ENCODE peak calls at places on chromosomes 2 and 18, in seven cellular contexts. Q, R, B, K, J, E and L are unnamed samples.

GRCh38 chr18:75238786-75239185 is 28.2 kb downstream of the TSHZ1 start:
- DNase-seq in Q (no peak), R (no peak), B (no peak), K (no peak), J (no peak), E (peak), L (no peak)

GRCh38 chr2:140246058-140246457 is 1465.9 kb upstream of the NXPH2 start:
- DNase-seq in Q (no peak), R (no peak), B (no peak), K (no peak), J (no peak), E (no peak), L (no peak)

GRCh38 chr18:52190630-52191029 is 149.4 kb upstream of the DCC start:
- DNase-seq in Q (no peak), R (no peak), B (no peak), K (no peak), J (no peak), E (no peak), L (no peak)

GRCh38 chr2:177545143-177545542 is 152.6 kb downstream of the AGPS start:
- DNase-seq in Q (no peak), R (no peak), B (no peak), K (no peak), J (no peak), E (no peak), L (no peak)

GRCh38 chr2:66445781-66446177 is 10.9 kb downstream of the MEIS1 start:
- DNase-seq in Q (no peak), R (no peak), B (no peak), K (no peak), J (no peak), E (no peak), L (peak)

GRCh38 chr2:20487030-20487391 is 40.1 kb downstream of the RHOB start:
- DNase-seq in Q (no peak), R (no peak), B (no peak), K (no peak), J (no peak), E (no peak), L (no peak)

GRCh38 chr2:45922577-45922988 is 271.1 kb downstream of the PRKCE start:
- DNase-seq in Q (peak), R (no peak), B (no peak), K (no peak), J (no peak), E (no peak), L (no peak)

GRCh38 chr2:173866858-173867620 is 98.1 kb downstream of the SP3 start:
- DNase-seq in Q (no peak), R (no peak), B (no peak), K (no peak), J (no peak), E (no peak), L (no peak)

GRCh38 chr2:190318931-190319556 is 582 bp downstream of the HIBCH start:
- DNase-seq in Q (peak), R (no peak), B (no peak), K (no peak), J (peak), E (peak), L (peak)

GRCh38 chr18:2070636-2071035 is 500.7 kb downstream of the METTL4 start:
- DNase-seq in Q (no peak), R (no peak), B (no peak), K (no peak), J (no peak), E (no peak), L (no peak)

GRCh38 chr18:76874643-76875389 is 52.5 kb downstream of the ZNF236 start:
- DNase-seq in Q (no peak), R (no peak), B (no peak), K (no peak), J (no peak), E (no peak), L (no peak)

GRCh38 chr18:76493213-76494107 is 1.6 kb downstream of the ZNF516 start:
- DNase-seq in Q (no peak), R (peak), B (peak), K (no peak), J (no peak), E (peak), L (peak)

GRCh38 chr18:76581261-76581660 is 86.2 kb upstream of the ZNF516 start:
- DNase-seq in Q (no peak), R (no peak), B (no peak), K (no peak), J (no peak), E (no peak), L (no peak)

GRCh38 chr2:217851191-217852020 is 151.4 kb downstream of the TNS1 start:
- DNase-seq in Q (peak), R (no peak), B (no peak), K (peak), J (peak), E (peak), L (peak)

GRCh38 chr2:159229476-159230144 is 56.9 kb downstream of the WDSUB1 start:
- DNase-seq in Q (no peak), R (no peak), B (no peak), K (no peak), J (no peak), E (no peak), L (no peak)

GRCh38 chr2:119713819-119714490 is 35.0 kb downstream of the TMEM177 start:
- DNase-seq in Q (no peak), R (no peak), B (no peak), K (no peak), J (no peak), E (no peak), L (peak)

GRCh38 chr2:7424481-7424880 is 507.3 kb downstream of the RNF144A start:
- DNase-seq in Q (no peak), R (no peak), B (no peak), K (no peak), J (no peak), E (no peak), L (no peak)

GRCh38 chr2:226888971-226889370 is 53.1 kb downstream of the RHBDD1 start:
- DNase-seq in Q (no peak), R (no peak), B (no peak), K (no peak), J (no peak), E (no peak), L (no peak)

GRCh38 chr2:128421286-128421685 is 102.6 kb upstream of the HS6ST1 start:
- DNase-seq in Q (peak), R (no peak), B (no peak), K (peak), J (no peak), E (no peak), L (no peak)

GRCh38 chr2:129877795-129878775 is 101.4 kb upstream of the RAB6C start:
- DNase-seq in Q (peak), R (peak), B (no peak), K (peak), J (no peak), E (no peak), L (peak)

GRCh38 chr2:209334188-209335017 is 89.4 kb upstream of the MAP2 start:
- DNase-seq in Q (peak), R (peak), B (peak), K (peak), J (peak), E (peak), L (peak)

GRCh38 chr2:231670892-231671616 is 37.3 kb upstream of the PTMA start:
- DNase-seq in Q (no peak), R (peak), B (no peak), K (no peak), J (peak), E (peak), L (peak)
- TF ChIP-seq CTCF in Q (no peak), R (peak), B (peak), K (no peak), J (peak), E (peak), L (no peak)

GRCh38 chr2:207252979-207253640 is 87.4 kb upstream of the KLF7 start:
- DNase-seq in Q (peak), R (peak), B (no peak), K (no peak), J (no peak), E (no peak), L (no peak)
- H3K4me3 ChIP-seq in Q (peak), R (no peak), B (no peak), K (no peak), J (no peak), E (no peak), L (no peak)

GRCh38 chr18:47930844-47931706 is 616 bp upstream of the SMAD2 start:
- DNase-seq in Q (peak), R (peak), B (peak), K (peak), J (peak), E (peak), L (peak)
- TF ChIP-seq POLR2A in Q (peak), R (peak), B (no peak), K (no peak), J (peak), E (no peak), L (peak)

DNA sequence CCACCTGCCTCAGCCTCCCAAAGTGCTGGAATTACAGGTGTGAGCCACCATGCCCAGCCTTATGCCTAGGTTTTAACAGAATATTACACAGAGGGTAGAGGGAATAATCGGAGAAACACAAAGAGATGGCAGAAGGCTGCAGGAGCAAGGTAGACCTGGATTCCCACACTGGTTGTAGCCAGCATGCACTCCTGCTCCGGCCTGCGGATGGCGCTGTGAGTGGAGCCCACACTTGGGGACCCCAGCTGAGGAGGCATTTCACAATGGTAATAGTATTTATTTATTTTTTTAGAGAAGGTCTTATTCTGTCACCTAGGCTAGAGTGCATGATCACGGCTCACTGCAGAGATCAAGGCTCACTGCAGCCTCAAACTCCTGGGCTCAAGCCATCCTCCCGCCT is 38.8 kb upstream of the DARS1 start:
- DNase-seq in Q (no peak), R (no peak), B (no peak), K (no peak), J (no peak), E (no peak), L (no peak)
- TF ChIP-seq CTCF in Q (no peak), R (no peak), B (no peak), K (no peak), J (no peak), E (no peak), L (no peak)

GRCh38 chr2:105397025-105397722 is 1.7 kb downstream of the FHL2 start:
- DNase-seq in Q (peak), R (peak), B (no peak), K (no peak), J (peak), E (peak), L (no peak)
- H3K4me3 ChIP-seq in Q (peak), R (peak), B (peak), K (no peak), J (peak), E (peak), L (peak)

DNA sequence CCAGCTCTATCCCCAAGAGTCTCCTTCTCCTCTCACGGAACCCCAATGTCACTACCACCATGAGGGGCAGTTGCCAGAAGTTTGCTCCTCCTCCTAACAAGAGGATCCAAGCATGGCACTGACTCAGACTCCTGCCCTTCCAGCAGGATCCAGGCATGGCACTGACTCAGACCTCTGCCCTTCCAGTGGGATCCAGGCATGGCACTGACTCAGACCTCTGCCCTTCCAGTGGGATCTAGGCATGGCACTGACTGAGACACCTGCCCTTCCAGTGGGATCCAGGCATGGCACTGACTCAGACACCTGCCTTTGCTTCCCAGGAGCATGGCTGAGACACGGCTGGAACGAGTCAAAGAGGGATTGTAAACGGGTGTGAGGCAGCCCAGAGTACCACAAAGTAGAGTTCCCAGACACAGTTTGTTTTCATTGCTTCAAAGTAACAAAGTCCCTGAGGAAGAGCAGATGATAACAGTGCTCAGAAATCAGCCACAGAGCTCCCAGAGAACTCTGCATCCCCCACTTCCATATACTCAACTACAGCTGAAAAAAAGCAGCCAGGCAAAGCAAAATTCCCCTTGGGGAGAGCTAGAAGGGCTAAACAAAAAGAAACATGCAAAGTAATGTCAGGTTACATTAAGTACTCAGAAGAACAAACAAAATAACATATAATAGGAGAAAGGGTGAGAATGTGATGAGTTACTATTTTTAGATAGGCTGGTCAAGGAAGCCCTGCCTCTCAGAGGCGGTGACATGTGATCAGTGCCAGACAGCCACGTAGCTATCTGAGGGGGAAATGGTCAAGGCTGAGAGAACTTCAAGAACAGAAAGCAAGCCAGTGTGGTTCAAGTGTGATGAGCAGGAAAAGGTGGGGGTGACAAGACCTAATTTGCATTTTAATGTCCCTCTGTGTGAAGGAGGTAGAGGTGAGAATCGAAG is 3.0 kb downstream of the BUB1 start:
- DNase-seq in Q (peak), R (peak), B (no peak), K (no peak), J (peak), E (peak), L (peak)
- TF ChIP-seq POLR2A in Q (no peak), R (no peak), B (no peak), K (no peak), J (no peak), E (no peak), L (no peak)